ENCODE peak calls at places on chromosomes 7 and 10, in five cellular contexts. C is cardiac muscle cell; Y is CD8-positive, alpha-beta T cell; V is A549; D is fibroblast of lung. S is an unnamed sample.
A peak's percentile ranks its signal among the peaks of the same experiment; 100 is the strongest.

GRCh38 chr7:537911-538634 is 18.4 kb upstream of the PDGFA start:
- DNase-seq in C (peak; percentile 44), Y (no peak), V (peak; percentile 96), D (peak; percentile 81), S (peak; percentile 94)

GRCh38 chr7:133551471-133551870 is 298.6 kb downstream of the EXOC4 start:
- DNase-seq in C (no peak), Y (no peak), V (no peak), D (no peak), S (no peak)

GRCh38 chr7:53315986-53316385 is 280.6 kb downstream of the POM121L12 start:
- DNase-seq in C (no peak), Y (no peak), V (no peak), D (no peak), S (no peak)

GRCh38 chr7:110375068-110375467 is 715.9 kb upstream of the LRRN3 start:
- DNase-seq in C (no peak), Y (no peak), V (no peak), D (no peak), S (no peak)

GRCh38 chr10:60894816-60895215 is 49.2 kb downstream of the RHOBTB1 start:
- DNase-seq in C (no peak), Y (no peak), V (no peak), D (no peak), S (no peak)

GRCh38 chr7:92251181-92251580 is 5.4 kb downstream of the ANKIB1 start:
- DNase-seq in C (no peak), Y (no peak), V (no peak), D (no peak), S (no peak)

GRCh38 chr10:24949616-24950015 is 2.8 kb downstream of the PRTFDC1 start:
- DNase-seq in C (no peak), Y (no peak), V (no peak), D (no peak), S (no peak)

GRCh38 chr10:114472874-114473248 is 68.6 kb upstream of the AFAP1L2 start:
- DNase-seq in C (no peak), Y (no peak), V (no peak), D (no peak), S (no peak)

GRCh38 chr7:33379891-33380525 is 250.6 kb downstream of the BBS9 start:
- DNase-seq in C (no peak), Y (no peak), V (no peak), D (no peak), S (no peak)

GRCh38 chr7:46544396-46545008 is 623.4 kb upstream of the IGFBP3 start:
- DNase-seq in C (no peak), Y (no peak), V (no peak), D (peak; percentile 90), S (no peak)

GRCh38 chr10:99873846-99874245 is 91.4 kb downstream of the ABCC2 start:
- DNase-seq in C (no peak), Y (no peak), V (no peak), D (no peak), S (no peak)

DNA sequence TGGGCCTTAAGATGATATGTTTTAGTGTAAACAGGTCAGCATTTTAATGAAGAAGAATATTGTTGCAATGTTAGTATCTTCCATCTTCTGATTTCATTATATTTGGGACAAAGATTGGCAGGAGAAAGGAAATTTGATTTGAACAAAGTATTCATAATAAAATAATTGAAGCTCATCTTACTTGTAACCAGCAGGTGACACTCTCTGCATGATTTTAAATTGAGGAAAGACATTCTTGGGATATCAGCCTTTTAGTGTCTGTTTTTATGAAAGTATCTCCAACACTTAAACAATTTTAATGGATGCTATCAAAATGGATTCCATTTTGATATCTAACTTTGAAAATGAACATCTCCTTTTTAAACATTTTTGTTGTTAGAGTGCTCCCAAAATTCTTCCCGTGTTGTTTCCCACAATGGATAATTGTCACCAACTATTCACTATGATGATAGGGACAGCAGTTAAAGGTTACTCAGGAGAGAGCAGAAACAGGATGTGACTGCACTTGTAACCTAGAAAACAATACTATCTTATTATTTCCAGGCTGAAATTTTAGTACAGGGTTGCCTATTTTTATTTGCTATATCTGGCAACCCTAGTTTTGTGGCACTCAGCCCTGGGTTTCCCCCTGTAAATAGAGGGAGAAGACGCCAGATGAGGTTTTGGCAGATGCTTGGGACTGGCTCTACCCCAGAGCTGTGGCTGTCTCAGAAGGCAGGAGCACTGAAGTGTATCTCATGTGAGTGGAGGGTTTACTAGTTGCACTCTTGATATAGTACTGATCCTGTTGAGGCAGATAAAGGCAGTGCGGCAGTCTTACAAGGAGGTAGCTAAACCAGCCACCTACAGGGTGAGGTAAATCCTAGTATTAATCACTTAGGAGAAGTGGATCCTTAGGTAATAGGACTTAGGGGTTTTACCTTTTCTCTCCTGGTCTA is 31.0 kb upstream of the ABCB4 start:
- DNase-seq in C (no peak), Y (no peak), V (no peak), D (peak; percentile 44), S (no peak)
- TF ChIP-seq CTCF in C (no peak), Y (no peak), V (peak; percentile 56), D (peak; percentile 38), S (peak; percentile 19)

DNA sequence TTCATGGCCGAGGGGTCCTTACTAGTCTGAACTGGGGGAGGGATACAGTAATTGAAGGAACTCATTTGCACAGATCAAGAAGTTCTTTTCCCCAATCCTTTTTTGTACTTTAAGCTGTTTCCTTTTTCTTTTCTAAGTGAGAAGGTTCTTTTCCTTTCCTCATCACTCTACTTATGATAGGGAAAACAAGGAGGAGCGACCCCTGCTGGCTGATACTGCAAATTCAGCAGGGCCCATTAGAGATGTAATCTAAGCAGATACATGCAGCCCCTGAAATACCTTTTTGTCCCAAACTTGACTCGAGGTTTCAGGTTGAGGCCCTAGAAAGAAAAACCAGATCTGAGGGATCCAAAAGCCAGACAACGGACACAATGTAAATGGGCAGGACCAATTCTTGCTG is 305.5 kb downstream of the DNAJB9 start:
- DNase-seq in C (no peak), Y (no peak), V (no peak), D (peak; percentile 52), S (no peak)
- TF ChIP-seq CTCF in C (peak; percentile 52), Y (no peak), V (peak; percentile 13), D (peak; percentile 47), S (peak; percentile 14)

DNA sequence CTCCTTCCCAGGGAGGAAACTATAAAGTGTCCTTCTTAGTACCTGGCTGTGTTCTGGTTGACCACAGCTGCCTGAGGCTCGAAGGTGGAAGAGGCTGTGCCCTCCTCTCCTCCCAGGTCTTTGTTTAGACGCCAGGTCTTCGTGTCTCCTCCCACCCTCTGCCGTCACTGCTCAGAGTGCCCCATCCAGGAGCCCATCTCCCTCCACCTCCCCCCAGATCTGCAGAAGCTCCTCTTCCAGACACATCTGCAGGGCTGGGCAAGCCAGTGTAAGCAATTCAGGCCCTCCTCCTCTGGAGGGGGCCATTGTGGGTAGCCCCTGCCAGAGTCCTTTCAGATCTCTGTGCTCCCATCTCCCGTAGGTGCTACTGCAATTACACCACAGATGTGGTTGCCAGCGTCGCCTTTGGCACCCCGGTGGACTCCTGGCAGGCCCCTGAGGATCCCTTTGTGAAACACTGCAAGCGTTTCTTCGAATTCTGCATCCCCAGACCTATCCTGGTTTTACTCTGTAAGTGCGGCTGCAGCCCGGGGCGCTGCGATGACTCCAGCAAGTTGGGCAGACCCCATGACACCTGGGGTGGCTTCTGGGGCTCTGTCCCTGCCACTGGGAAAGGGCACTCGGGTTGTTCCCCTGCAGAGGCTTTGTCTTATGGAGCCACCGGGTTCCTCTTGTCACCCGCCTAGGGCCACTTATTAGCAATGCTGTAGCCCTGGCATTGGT is 107.5 kb downstream of the PARP12 start:
- DNase-seq in C (no peak), Y (no peak), V (no peak), D (no peak), S (no peak)
- TF ChIP-seq CTCF in C (no peak), Y (no peak), V (no peak), D (no peak), S (no peak)

GRCh38 chr10:124791378-124792348 is at the start of gene EEF1AKMT2:
- DNase-seq in C (peak; percentile 92), Y (peak; percentile 75), V (peak; percentile 84), D (peak; percentile 86), S (peak; percentile 85)
- TF ChIP-seq CTCF in C (peak; percentile 38), Y (no peak), V (peak; percentile 11), D (peak; percentile 33), S (no peak)

DNA sequence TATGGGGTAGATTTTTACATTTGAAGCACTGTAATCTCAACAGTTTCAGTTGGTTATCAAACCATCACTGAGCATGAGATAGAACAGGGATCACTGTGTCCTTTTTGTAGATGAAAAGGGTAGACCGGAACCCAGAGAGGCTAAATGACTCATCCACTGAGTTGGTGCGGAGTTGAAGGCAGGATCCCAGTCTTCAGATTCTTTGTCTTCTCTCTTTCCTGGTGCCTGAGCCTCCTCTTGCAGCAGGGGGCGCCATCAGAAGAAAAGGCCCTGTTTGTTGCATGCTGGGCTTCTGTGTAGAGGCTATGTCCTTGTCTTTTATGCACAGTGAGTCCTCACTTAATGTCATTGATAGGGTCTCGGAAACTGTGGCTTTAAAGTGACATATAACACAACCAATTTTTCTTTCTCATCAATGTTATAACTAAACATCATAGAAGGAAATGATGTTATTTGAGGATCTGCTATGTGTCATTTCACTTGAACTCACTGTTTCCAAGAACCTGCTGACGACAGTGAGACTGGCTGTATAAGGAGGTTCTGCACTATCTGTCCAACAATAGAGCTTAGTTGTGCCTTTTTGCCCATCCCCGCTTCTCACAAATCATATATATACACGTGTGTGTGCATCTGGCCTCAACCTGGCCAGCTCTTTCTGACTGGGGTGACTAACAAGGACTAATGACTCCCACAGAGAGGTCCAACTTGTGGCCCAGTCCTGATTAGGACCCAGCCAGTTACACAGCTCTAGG is 14.3 kb downstream of the ZNF282 start:
- DNase-seq in C (peak; percentile 29), Y (peak; percentile 54), V (peak; percentile 83), D (peak; percentile 41), S (peak; percentile 70)
- TF ChIP-seq CTCF in C (peak; percentile 89), Y (peak; percentile 58), V (peak; percentile 64), D (peak; percentile 65), S (peak; percentile 65)

GRCh38 chr7:152759655-152760383 is at the start of gene ACTR3B:
- DNase-seq in C (peak; percentile 93), Y (peak; percentile 89), V (peak; percentile 38), D (peak; percentile 89), S (peak; percentile 90)
- TF ChIP-seq CTCF in C (no peak), Y (no peak), V (no peak), D (no peak), S (no peak)